ENCODE peak calls at places on chromosomes 3 and 15, in eight cellular contexts. R is lung; U is GM06990; M is GM23338; I is brain microvascular endothelial cell; F is AG04450; K is Peyer's patch; P is CD8-positive, alpha-beta T cell. H is an unnamed sample.

GRCh38 chr15:88900982-88901418 is 5.7 kb upstream of the HAPLN3 start:
- DNase-seq in R (no peak), U (no peak), M (no peak), I (no peak), F (no peak), K (no peak), P (no peak), H (no peak)

GRCh38 chr15:80844011-80844732 is 65.0 kb downstream of the CEMIP start:
- DNase-seq in R (no peak), U (no peak), M (no peak), I (peak; percentile 35), F (peak; percentile 20), K (no peak), P (no peak), H (no peak)

GRCh38 chr3:165532851-165533250 is 304.4 kb downstream of the BCHE start:
- DNase-seq in R (no peak), U (no peak), M (peak; percentile 4), I (no peak), F (no peak), K (no peak), P (no peak), H (no peak)

GRCh38 chr3:59240856-59241255 is 191.0 kb upstream of the CFAP20DC start:
- DNase-seq in R (no peak), U (no peak), M (no peak), I (no peak), F (no peak), K (no peak), P (no peak), H (no peak)

GRCh38 chr3:140288575-140288974 is 353.6 kb downstream of the CLSTN2 start:
- DNase-seq in R (no peak), U (no peak), M (no peak), I (no peak), F (no peak), K (no peak), P (no peak), H (no peak)

GRCh38 chr3:114464548-114464947 is 170.7 kb downstream of the TIGIT start:
- DNase-seq in R (no peak), U (peak; percentile 24), M (peak; percentile 19), I (no peak), F (no peak), K (no peak), P (no peak), H (no peak)

GRCh38 chr15:44130778-44131177 is 64.3 kb downstream of the FRMD5 start:
- DNase-seq in R (no peak), U (no peak), M (no peak), I (no peak), F (no peak), K (no peak), P (no peak), H (no peak)

GRCh38 chr3:196941846-196942225 is 492 bp downstream of the NCBP2 start:
- DNase-seq in R (peak; percentile 49), U (no peak), M (peak; percentile 68), I (peak; percentile 34), F (no peak), K (peak; percentile 46), P (peak; percentile 62), H (peak; percentile 41)

GRCh38 chr3:143975549-143976152 is 4.0 kb downstream of the DIPK2A start:
- DNase-seq in R (no peak), U (no peak), M (peak; percentile 32), I (peak; percentile 70), F (peak; percentile 50), K (no peak), P (no peak), H (no peak)

GRCh38 chr3:79410136-79410535 is 357.7 kb downstream of the ROBO1 start:
- DNase-seq in R (no peak), U (no peak), M (no peak), I (no peak), F (no peak), K (no peak), P (no peak), H (no peak)

GRCh38 chr3:82384176-82384575 is 622.7 kb upstream of the GBE1 start:
- DNase-seq in R (no peak), U (no peak), M (no peak), I (no peak), F (no peak), K (no peak), P (no peak), H (no peak)

GRCh38 chr3:112089956-112090898 is 4.0 kb downstream of the C3orf52 start:
- DNase-seq in R (no peak), U (no peak), M (no peak), I (no peak), F (no peak), K (no peak), P (no peak), H (no peak)

GRCh38 chr3:175002732-175003143 is 143.6 kb downstream of the NAALADL2 start:
- DNase-seq in R (no peak), U (no peak), M (no peak), I (peak; percentile 96), F (peak; percentile 96), K (no peak), P (no peak), H (no peak)

GRCh38 chr3:11538581-11538980 is 105.1 kb downstream of the VGLL4 start:
- DNase-seq in R (no peak), U (no peak), M (no peak), I (no peak), F (no peak), K (no peak), P (no peak), H (no peak)

GRCh38 chr3:49671291-49672288 is 2.6 kb upstream of the APEH start:
- DNase-seq in R (peak; percentile 74), U (peak; percentile 53), M (peak; percentile 94), I (no peak), F (peak; percentile 15), K (peak; percentile 56), P (peak; percentile 72), H (peak; percentile 67)

GRCh38 chr15:88476635-88477038 is 9.1 kb downstream of the MRPS11 start:
- DNase-seq in R (no peak), U (no peak), M (peak; percentile 80), I (peak; percentile 20), F (peak; percentile 23), K (no peak), P (peak; percentile 8), H (no peak)

GRCh38 chr3:151931171-151931570 is 57.7 kb downstream of the SUCNR1 start:
- DNase-seq in R (no peak), U (no peak), M (no peak), I (peak; percentile 20), F (no peak), K (no peak), P (no peak), H (no peak)

GRCh38 chr3:150765949-150766720 is 3.2 kb upstream of the SIAH2 start:
- DNase-seq in R (no peak), U (peak; percentile 62), M (peak; percentile 11), I (peak; percentile 55), F (no peak), K (peak; percentile 33), P (no peak), H (no peak)

GRCh38 chr3:23324745-23325144 is 121.6 kb downstream of the UBE2E2 start:
- DNase-seq in R (no peak), U (peak; percentile 16), M (no peak), I (peak; percentile 29), F (peak; percentile 8), K (no peak), P (no peak), H (no peak)

GRCh38 chr3:169085827-169086226 is 577.7 kb downstream of the MECOM start:
- DNase-seq in R (no peak), U (no peak), M (peak; percentile 68), I (peak; percentile 89), F (peak; percentile 84), K (no peak), P (no peak), H (no peak)

GRCh38 chr15:31349233-31350141 is 22.9 kb downstream of the KLF13 start:
- DNase-seq in R (no peak), U (no peak), M (no peak), I (no peak), F (no peak), K (no peak), P (no peak), H (no peak)

GRCh38 chr3:185439745-185440466 is 58.9 kb downstream of the TMEM41A start:
- DNase-seq in R (no peak), U (no peak), M (no peak), I (no peak), F (no peak), K (no peak), P (no peak), H (no peak)

GRCh38 chr15:86060614-86061125 is 19.0 kb upstream of the AGBL1 start:
- DNase-seq in R (no peak), U (no peak), M (no peak), I (no peak), F (no peak), K (no peak), P (no peak), H (no peak)
- H3K27me3 ChIP-seq in R (no peaks in the 10 kb centered on the region), U (no peaks in the 10 kb centered on the region), M (no peaks in the 10 kb centered on the region), I (no peaks in the 10 kb centered on the region), F (no peaks in the 10 kb centered on the region), K (no peaks in the 10 kb centered on the region), P (no peaks in the 10 kb centered on the region), H (peaks cover 4% of the 10 kb centered on the region)

GRCh38 chr3:100006570-100007271 is 107.6 kb downstream of the FILIP1L start:
- DNase-seq in R (no peak), U (no peak), M (peak; percentile 18), I (peak; percentile 20), F (peak; percentile 11), K (no peak), P (no peak), H (no peak)
- TF ChIP-seq CTCF in R (no peak), U (no peak), M (no peak), I (peak; percentile 11), F (peak; percentile 9), K (no peak), P (no peak), H (no peak)

DNA sequence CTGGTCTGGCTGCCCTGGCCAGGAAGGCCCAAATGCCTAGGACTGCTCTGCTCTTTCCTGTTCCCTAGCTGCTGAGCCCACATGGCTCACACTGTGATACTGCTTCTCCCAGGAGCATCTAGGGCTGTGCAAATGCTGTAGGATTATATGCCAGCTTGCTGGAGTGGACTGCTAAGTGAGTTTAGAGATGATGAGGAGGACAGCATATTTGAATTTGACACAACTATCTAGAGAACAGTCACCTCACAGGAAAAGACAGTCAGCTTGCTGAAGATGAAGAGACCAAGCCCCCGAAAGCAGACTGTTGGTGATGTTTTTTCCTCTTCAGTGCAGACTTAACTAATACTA is 39.2 kb downstream of the CLEC3B start:
- DNase-seq in R (no peak), U (no peak), M (no peak), I (no peak), F (no peak), K (no peak), P (no peak), H (no peak)
- H3K27me3 ChIP-seq in R (no peaks in the 10 kb centered on the region), U (no peaks in the 10 kb centered on the region), M (peaks cover 14% of the 10 kb centered on the region), I (no peaks in the 10 kb centered on the region), F (no peaks in the 10 kb centered on the region), K (no peaks in the 10 kb centered on the region), P (no peaks in the 10 kb centered on the region), H (no peaks in the 10 kb centered on the region)

DNA sequence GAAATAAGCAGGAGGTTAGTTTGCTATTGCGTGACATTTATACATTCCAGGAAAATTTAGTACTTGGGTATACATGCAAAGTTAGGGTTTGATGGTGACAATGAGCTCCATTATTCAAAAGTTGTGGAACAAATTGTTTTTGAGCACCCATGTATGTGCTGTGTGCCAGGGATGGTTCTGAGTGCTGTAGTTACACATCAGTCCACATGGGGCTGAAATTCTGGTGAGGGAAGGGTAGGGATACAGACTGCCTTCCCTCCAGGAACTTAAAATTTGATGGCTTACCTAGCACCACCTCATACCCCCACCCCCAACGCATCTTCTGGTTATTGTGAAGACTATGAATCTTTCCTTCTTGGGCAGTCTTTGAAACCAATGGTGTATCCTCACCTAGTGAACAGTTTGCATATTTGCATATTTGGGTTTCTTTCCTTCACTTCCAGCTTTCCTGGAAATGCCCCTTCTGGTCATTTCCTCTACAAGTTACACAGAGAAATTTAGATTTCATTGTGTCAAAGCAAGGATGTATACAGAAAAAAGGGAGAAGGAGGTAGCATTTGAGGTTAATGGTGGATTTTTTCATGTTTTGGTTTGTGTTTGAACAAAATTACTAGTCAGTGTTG is 222.0 kb upstream of the IL12A start:
- DNase-seq in R (no peak), U (no peak), M (peak; percentile 77), I (peak; percentile 55), F (no peak), K (no peak), P (no peak), H (no peak)
- TF ChIP-seq CTCF in R (no peak), U (peak; percentile 21), M (peak; percentile 52), I (peak; percentile 75), F (peak; percentile 67), K (peak; percentile 38), P (no peak), H (no peak)